ENCODE peak calls at places on chromosome 10, in nine cellular contexts. W, A, T, Q, N, C, S, G and F are unnamed samples.

GRCh38 chr10:122232781-122233180 is 38.3 kb upstream of the BTBD16 start:
- DNase-seq in T (no peak), C (no peak), A (no peak), W (no peak), N (no peak), Q (no peak), S (no peak), G (no peak), F (no peak)

GRCh38 chr10:23793577-23793976 is 354.7 kb downstream of the OTUD1 start:
- DNase-seq in T (no peak), N (no peak), G (no peak), S (no peak), C (no peak), W (no peak), A (no peak), Q (no peak), F (no peak)

GRCh38 chr10:79904671-79905321 is 44.1 kb downstream of the SFTPD start:
- DNase-seq in G (peak; percentile 71), A (peak; percentile 34), S (no peak), T (peak; percentile 83), W (peak; percentile 92), Q (peak; percentile 64), N (peak; percentile 78), C (peak; percentile 51), F (no peak)

GRCh38 chr10:11237571-11237970 is 219.9 kb downstream of the CELF2 start:
- DNase-seq in N (no peak), T (no peak), S (no peak), Q (no peak), G (no peak), C (peak; percentile 53), A (no peak), W (no peak), F (no peak)

GRCh38 chr10:107206856-107207255 is 42.4 kb upstream of the SORCS1 start:
- DNase-seq in G (no peak), W (no peak), Q (no peak), S (no peak), T (no peak), N (peak; percentile 10), A (no peak), C (no peak), F (no peak)

GRCh38 chr10:71778071-71778470 is 4.8 kb upstream of the VSIR start:
- DNase-seq in A (no peak), T (no peak), W (no peak), S (no peak), C (peak; percentile 28), Q (no peak), G (no peak), N (no peak), F (no peak)

GRCh38 chr10:111123883-111124282 is 47.1 kb downstream of the ADRA2A start:
- DNase-seq in A (no peak), N (no peak), Q (no peak), G (no peak), C (no peak), W (no peak), T (no peak), S (no peak), F (no peak)

GRCh38 chr10:28841625-28842024 is 164.3 kb downstream of the BAMBI start:
- DNase-seq in N (no peak), W (no peak), S (no peak), T (no peak), C (no peak), Q (no peak), A (no peak), G (no peak), F (no peak)

GRCh38 chr10:70551971-70552422 is 50.5 kb downstream of the PRF1 start:
- DNase-seq in N (no peak), S (peak; percentile 67), T (no peak), A (peak; percentile 67), C (no peak), G (no peak), Q (no peak), W (peak; percentile 75), F (no peak)

GRCh38 chr10:8054498-8055407 is at the start of gene GATA3:
- DNase-seq in N (no peak), Q (peak; percentile 91), S (peak; percentile 51), G (peak; percentile 64), W (no peak), A (peak; percentile 88), C (peak; percentile 92), T (peak; percentile 91), F (no peak)

GRCh38 chr10:58266826-58267712 is 625 bp downstream of the IPMK start:
- DNase-seq in C (peak; percentile 67), T (peak; percentile 65), G (peak; percentile 42), Q (peak; percentile 62), W (peak; percentile 89), N (peak; percentile 50), S (no peak), A (peak; percentile 72), F (no peak)

GRCh38 chr10:125123363-125124113 is 36.8 kb downstream of the CTBP2 start:
- DNase-seq in N (no peak), S (peak; percentile 53), A (no peak), G (peak; percentile 92), W (peak; percentile 82), Q (peak; percentile 100), C (no peak), T (peak; percentile 96), F (no peak)

GRCh38 chr10:66242885-66243284 is 683.0 kb upstream of the LRRTM3 start:
- DNase-seq in S (no peak), T (no peak), Q (no peak), A (no peak), N (no peak), W (no peak), C (no peak), G (no peak), F (no peak)

GRCh38 chr10:93799309-93799708 is 41.6 kb downstream of the LGI1 start:
- DNase-seq in N (no peak), G (no peak), A (no peak), S (no peak), C (no peak), Q (no peak), T (no peak), W (no peak), F (no peak)

GRCh38 chr10:93796167-93796566 is 38.4 kb downstream of the LGI1 start:
- DNase-seq in N (no peak), W (no peak), C (no peak), Q (no peak), G (no peak), S (no peak), A (no peak), T (no peak), F (no peak)

DNA sequence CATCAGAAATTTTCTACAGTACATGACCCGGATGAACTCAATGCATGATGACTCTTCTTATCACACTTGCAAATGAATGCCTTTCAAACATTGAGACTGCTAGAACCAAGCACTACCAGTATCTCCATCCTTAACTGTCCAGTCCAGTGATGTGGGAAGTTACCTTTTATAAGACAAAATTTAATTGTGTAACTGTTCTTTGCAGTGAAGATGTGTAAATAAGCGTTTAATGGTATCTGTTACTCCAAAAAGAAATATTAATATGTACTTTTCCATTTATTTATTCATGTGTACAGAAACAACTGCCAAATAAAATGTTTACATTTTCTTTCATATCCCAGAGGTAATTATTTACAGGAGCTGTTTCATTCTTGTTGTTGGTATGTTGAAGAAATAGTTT is 40.1 kb downstream of the LGI1 start:
- DNase-seq in G (no peak), Q (no peak), S (no peak), T (no peak), A (no peak), C (no peak), W (no peak), N (no peak), F (no peak)
- H3K27me3 ChIP-seq in G (no peaks in the 10 kb centered on the region), Q (peaks cover 3% of the 10 kb centered on the region), S (no peaks in the 10 kb centered on the region), T (no peaks in the 10 kb centered on the region), A (no peaks in the 10 kb centered on the region), C (no peaks in the 10 kb centered on the region), W (peaks cover 15% of the 10 kb centered on the region), N (no peaks in the 10 kb centered on the region), F (no peaks in the 10 kb centered on the region)

GRCh38 chr10:37763132-37763531 is 94.3 kb downstream of the ZNF248 start:
- DNase-seq in G (no peak), C (no peak), W (no peak), A (no peak), T (no peak), S (no peak), N (no peak), Q (no peak), F (no peak)

GRCh38 chr10:37762287-37762686 is 95.1 kb downstream of the ZNF248 start:
- DNase-seq in A (no peak), Q (no peak), T (no peak), N (no peak), S (no peak), C (no peak), G (no peak), W (no peak), F (no peak)

GRCh38 chr10:37760817-37761216 is 96.6 kb downstream of the ZNF248 start:
- DNase-seq in G (no peak), C (no peak), W (no peak), Q (peak; percentile 72), N (no peak), T (no peak), A (no peak), S (no peak), F (no peak)

GRCh38 chr10:37765216-37765615 is 92.2 kb downstream of the ZNF248 start:
- DNase-seq in C (no peak), T (no peak), S (no peak), N (no peak), A (no peak), W (no peak), G (no peak), Q (no peak), F (no peak)
- H3K4me3 ChIP-seq in C (no peak overlapping the region), T (no peak overlapping the region), S (no peak overlapping the region), N (no peak overlapping the region), A (no peak overlapping the region), W (no peak overlapping the region), G (no peak overlapping the region), Q (no peak overlapping the region), F (no peak overlapping the region)

DNA sequence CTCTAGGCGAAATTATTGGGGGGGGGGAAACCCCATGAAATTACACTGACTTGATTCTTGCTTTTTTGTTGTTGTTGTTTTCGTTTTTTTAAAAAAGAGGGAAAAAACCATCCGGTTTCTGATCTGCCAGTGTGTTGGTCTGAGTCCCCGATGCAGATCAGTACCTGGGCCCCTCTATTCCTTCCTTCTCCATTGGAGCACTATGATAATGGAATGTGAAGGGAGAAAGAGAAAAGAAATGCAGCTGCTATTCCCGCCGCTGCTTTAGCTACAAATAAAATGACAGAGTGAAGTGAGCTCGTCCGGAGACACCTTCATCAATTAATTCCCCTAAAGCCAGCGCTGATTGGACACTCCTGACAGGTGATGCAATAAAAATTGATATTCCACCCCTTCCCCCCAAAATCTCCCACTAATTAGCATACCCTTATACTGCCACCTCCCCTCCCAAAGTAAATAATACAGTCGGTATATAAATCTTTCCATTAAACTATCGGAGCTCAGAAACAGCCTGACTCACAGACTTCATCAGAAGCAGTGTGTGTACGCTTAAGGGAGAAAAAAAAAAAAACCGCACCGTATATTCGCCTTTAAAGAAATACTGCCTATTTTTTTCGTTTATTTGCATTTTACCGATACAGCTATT is 7.4 kb downstream of the SKIDA1 start:
- DNase-seq in T (no peak), G (no peak), S (no peak), Q (peak; percentile 54), W (no peak), N (no peak), A (no peak), C (no peak), F (no peak)
- H3K27me3 ChIP-seq in T (no peaks in the 10 kb centered on the region), G (no peaks in the 10 kb centered on the region), S (no peaks in the 10 kb centered on the region), Q (no peaks in the 10 kb centered on the region), W (peaks cover 79% of the 10 kb centered on the region), N (no peaks in the 10 kb centered on the region), A (no peaks in the 10 kb centered on the region), C (peaks cover 66% of the 10 kb centered on the region), F (peaks cover 5% of the 10 kb centered on the region)

DNA sequence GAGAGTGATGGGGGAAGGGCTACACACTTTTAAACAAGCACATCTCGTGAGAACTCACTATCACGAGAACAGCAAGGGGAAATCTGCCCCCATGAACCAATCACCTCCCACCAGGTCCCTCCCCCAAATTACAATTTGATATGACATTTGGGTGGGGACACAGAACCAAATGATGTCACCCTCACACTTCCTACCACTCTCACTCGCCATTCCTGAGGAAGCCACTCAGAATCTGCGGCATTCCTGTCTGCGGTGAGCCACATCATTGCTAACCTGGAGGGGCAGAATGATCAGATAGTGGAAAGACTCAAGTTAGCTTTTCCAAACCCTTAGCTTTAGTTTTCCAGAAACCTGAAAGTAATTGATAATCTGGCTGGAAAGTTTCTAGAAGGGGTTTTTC is 66.9 kb downstream of the MYO3A start:
- DNase-seq in T (no peak), N (no peak), S (no peak), G (no peak), Q (no peak), W (no peak), C (no peak), A (no peak), F (no peak)
- H3K4me3 ChIP-seq in T (no peak overlapping the region), N (no peak overlapping the region), S (no peak overlapping the region), G (no peak overlapping the region), Q (no peak overlapping the region), W (no peak overlapping the region), C (no peak overlapping the region), A (no peak overlapping the region), F (no peak overlapping the region)